ENCODE peak calls at places on chromosomes 3 and 15, in five cellular contexts. K is right lobe of liver; X is activated naive CD4-positive, alpha-beta T cell; Z is stimulated activated CD4-positive, alpha-beta T cell treated with anti-CD3 and anti-CD28 coated beads, TNF-alpha, amount 100 ng/mL, for 4 hours; G is activated CD8-positive, alpha-beta T cell treated with anti-CD3 and anti-CD28 coated beads for 36 hours. D is an unnamed sample.

GRCh38 chr3:136495213-136495612 is 245.1 kb downstream of the PCCB start:
- DNase-seq in K (no peak), Z (no peak), G (no peak), X (no peak), D (no peak)

GRCh38 chr3:52047295-52047960 is 8.9 kb downstream of the DUSP7 start:
- DNase-seq in G (no peak), K (no peak), X (no peak), Z (no peak), D (no peak)

GRCh38 chr3:128151758-128152274 is 1.5 kb upstream of the EEFSEC start:
- DNase-seq in Z (no peak), G (no peak), K (peak), X (no peak), D (no peak)

GRCh38 chr3:192819001-192819569 is 91.7 kb upstream of the FGF12 start:
- DNase-seq in G (peak), K (no peak), X (no peak), Z (peak), D (peak)

GRCh38 chr15:70788114-70789049 is 25.0 kb upstream of the UACA start:
- DNase-seq in Z (no peak), K (peak), X (no peak), G (no peak), D (no peak)

GRCh38 chr3:151315846-151316245 is 774 bp downstream of the GPR87 start:
- DNase-seq in G (no peak), X (no peak), Z (no peak), K (no peak), D (no peak)

GRCh38 chr3:99246010-99246654 is 344.6 kb upstream of the DCBLD2 start:
- DNase-seq in Z (no peak), K (no peak), X (no peak), G (no peak), D (no peak)

GRCh38 chr3:107430214-107431047 is 53.2 kb downstream of the CCDC54 start:
- DNase-seq in K (no peak), Z (no peak), X (no peak), G (peak), D (peak)

GRCh38 chr3:53705774-53706173 is 140.4 kb downstream of the CHDH start:
- DNase-seq in G (peak), Z (no peak), X (no peak), K (no peak), D (no peak)

GRCh38 chr3:37279226-37279625 is 104.8 kb upstream of the LRRFIP2 start:
- DNase-seq in Z (no peak), G (no peak), X (no peak), K (no peak), D (no peak)

GRCh38 chr3:81713018-81713417 is 48.4 kb downstream of the GBE1 start:
- DNase-seq in K (no peak), Z (no peak), G (no peak), X (no peak), D (no peak)

GRCh38 chr3:23923786-23924185 is 6.9 kb downstream of the RPL15 start:
- DNase-seq in K (no peak), Z (no peak), G (no peak), X (no peak), D (no peak)

D was measured in mesendoderm.